ENCODE peak calls at places on chromosomes 3 and 15, in six cellular contexts. G is WTC11, M is endothelial cell of umbilical vein, U is K562, H is H1, R is HepG2. W is an unnamed sample.

GRCh38 chr3:55097441-55097840 is 169.6 kb upstream of the LRTM1 start:
- DNase-seq in G (no peak), M (no peak), U (no peak), H (no peak), R (no peak), W (no peak)

GRCh38 chr3:122298239-122298638 is 26.8 kb upstream of the CSTA start:
- DNase-seq in G (no peak), M (no peak), U (no peak), H (no peak), R (no peak), W (no peak)

GRCh38 chr3:14802332-14802731 is 16.4 kb upstream of the FGD5 start:
- DNase-seq in G (no peak), M (no peak), U (no peak), H (no peak), R (peak), W (no peak)

GRCh38 chr3:18679226-18679625 is 254.1 kb upstream of the SATB1 start:
- DNase-seq in G (no peak), M (no peak), U (no peak), H (no peak), R (no peak), W (no peak)

GRCh38 chr3:71885001-71885400 is 100.1 kb upstream of the PROK2 start:
- DNase-seq in G (no peak), M (no peak), U (no peak), H (no peak), R (no peak), W (no peak)

GRCh38 chr3:145678401-145678800 is 482.6 kb downstream of the PLOD2 start:
- DNase-seq in G (no peak), M (no peak), U (no peak), H (no peak), R (no peak), W (no peak)

GRCh38 chr15:50210462-50211264 is 28.7 kb downstream of the SLC27A2 start:
- DNase-seq in G (no peak), M (no peak), U (no peak), H (no peak), R (peak), W (peak)

GRCh38 chr15:74351639-74352038 is 15.8 kb downstream of the CYP11A1 start:
- DNase-seq in G (peak), M (no peak), U (no peak), H (no peak), R (no peak), W (no peak)

GRCh38 chr3:66196633-66197032 is 24.2 kb upstream of the SLC25A26 start:
- DNase-seq in G (no peak), M (peak), U (no peak), H (no peak), R (no peak), W (no peak)

GRCh38 chr3:143209715-143210059 is 90.1 kb downstream of the CHST2 start:
- DNase-seq in G (no peak), M (peak), U (no peak), H (no peak), R (no peak), W (no peak)

GRCh38 chr3:195033531-195034091 is 237.3 kb downstream of the XXYLT1 start:
- DNase-seq in G (no peak), M (peak), U (no peak), H (no peak), R (peak), W (no peak)

GRCh38 chr3:31288641-31289100 is 244.1 kb upstream of the STT3B start:
- DNase-seq in G (peak), M (peak), U (peak), H (no peak), R (peak), W (peak)

GRCh38 chr15:92095691-92096090 is 242.2 kb downstream of the SLCO3A1 start:
- DNase-seq in G (no peak), M (no peak), U (no peak), H (no peak), R (no peak), W (no peak)

GRCh38 chr3:46882377-46883015 is 5.0 kb downstream of the PTH1R start:
- DNase-seq in G (peak), M (peak), U (peak), H (peak), R (no peak), W (peak)

GRCh38 chr3:71152892-71153265 is 430.6 kb downstream of the FOXP1 start:
- DNase-seq in G (peak), M (no peak), U (no peak), H (peak), R (peak), W (no peak)

GRCh38 chr3:29373016-29373690 is 92.3 kb downstream of the RBMS3 start:
- DNase-seq in G (no peak), M (peak), U (no peak), H (no peak), R (no peak), W (no peak)

GRCh38 chr15:89197503-89197971 is 23.8 kb downstream of the RLBP1 start:
- DNase-seq in G (peak), M (no peak), U (no peak), H (peak), R (peak), W (no peak)
- TF ChIP-seq MAX in G (no peak), M (no peak), U (no peak), H (no peak), R (no peak), W (no peak)

GRCh38 chr3:385151-385550 is 188.6 kb downstream of the CHL1 start:
- DNase-seq in G (no peak), M (no peak), U (no peak), H (no peak), R (no peak), W (peak)
- TF ChIP-seq JUN in G (no peak), M (no peak), U (no peak), H (no peak), R (no peak), W (no peak)

GRCh38 chr3:23623841-23624240 is 181.9 kb upstream of the UBE2E1 start:
- DNase-seq in G (no peak), M (no peak), U (no peak), H (no peak), R (no peak), W (no peak)

GRCh38 chr3:23624305-23624704 is 181.4 kb upstream of the UBE2E1 start:
- DNase-seq in G (no peak), M (no peak), U (no peak), H (no peak), R (no peak), W (no peak)

GRCh38 chr3:23633261-23633960 is 172.3 kb upstream of the UBE2E1 start:
- DNase-seq in G (no peak), M (no peak), U (no peak), H (no peak), R (no peak), W (no peak)

GRCh38 chr3:23626442-23626841 is 179.3 kb upstream of the UBE2E1 start:
- DNase-seq in G (no peak), M (no peak), U (no peak), H (no peak), R (no peak), W (no peak)

GRCh38 chr3:23629181-23629893 is 176.4 kb upstream of the UBE2E1 start:
- DNase-seq in G (no peak), M (peak), U (no peak), H (no peak), R (no peak), W (no peak)
- TF ChIP-seq MAX in G (no peak), M (no peak), U (no peak), H (no peak), R (no peak), W (no peak)

GRCh38 chr15:99566157-99566900 is 545 bp downstream of the MEF2A start:
- DNase-seq in G (peak), M (peak), U (peak), H (peak), R (no peak), W (no peak)
- TF ChIP-seq JUN in G (no peak), M (no peak), U (no peak), H (no peak), R (no peak), W (no peak)

GRCh38 chr15:99438691-99439523 is 126.9 kb upstream of the MEF2A start:
- DNase-seq in G (no peak), M (peak), U (no peak), H (peak), R (no peak), W (no peak)
- TF ChIP-seq MAX in G (no peak), M (no peak), U (no peak), H (no peak), R (no peak), W (no peak)

W was measured in A549.